ENCODE peak calls at places on chromosomes 5 and 9, in six cellular contexts. One of them, this sample, is unnamed.

GRCh38 chr5:112348387-112348786 is 70.7 kb downstream of the EPB41L4A start:
- DNase-seq in endothelial cell: peak
- DNase-seq in type B pancreatic cell: no peak
- DNase-seq in K562: no peak
- DNase-seq in transverse colon: no peak
- DNase-seq in body of pancreas: no peak
- DNase-seq in this sample: no peak

GRCh38 chr5:174793076-174793475 is 68.7 kb downstream of the MSX2 start:
- DNase-seq in endothelial cell: no peak
- DNase-seq in type B pancreatic cell: no peak
- DNase-seq in K562: no peak
- DNase-seq in transverse colon: no peak
- DNase-seq in body of pancreas: no peak
- DNase-seq in this sample: peak

GRCh38 chr5:149803641-149804468 is 73.7 kb downstream of the PPARGC1B start:
- DNase-seq in endothelial cell: no peak
- DNase-seq in type B pancreatic cell: no peak
- DNase-seq in K562: no peak
- DNase-seq in transverse colon: no peak
- DNase-seq in body of pancreas: no peak
- DNase-seq in this sample: no peak

GRCh38 chr5:119470851-119471451 is 18.7 kb downstream of the HSD17B4 start:
- DNase-seq in endothelial cell: peak
- DNase-seq in type B pancreatic cell: no peak
- DNase-seq in K562: peak
- DNase-seq in transverse colon: no peak
- DNase-seq in body of pancreas: no peak
- DNase-seq in this sample: no peak

GRCh38 chr9:122498883-122499288 is 11.7 kb upstream of the OR1J2 start:
- DNase-seq in endothelial cell: peak
- DNase-seq in type B pancreatic cell: no peak
- DNase-seq in K562: peak
- DNase-seq in transverse colon: no peak
- DNase-seq in body of pancreas: no peak
- DNase-seq in this sample: no peak

GRCh38 chr9:35102465-35102768 is 514 bp downstream of the STOML2 start:
- DNase-seq in endothelial cell: no peak
- DNase-seq in type B pancreatic cell: no peak
- DNase-seq in K562: no peak
- DNase-seq in transverse colon: peak
- DNase-seq in body of pancreas: no peak
- DNase-seq in this sample: no peak

GRCh38 chr9:111798786-111799185 is 4.0 kb upstream of the SHOC1 start:
- DNase-seq in endothelial cell: no peak
- DNase-seq in type B pancreatic cell: no peak
- DNase-seq in K562: no peak
- DNase-seq in transverse colon: no peak
- DNase-seq in body of pancreas: no peak
- DNase-seq in this sample: no peak

GRCh38 chr9:136328622-136329041 is 1.3 kb downstream of the GPSM1 start:
- DNase-seq in endothelial cell: no peak
- DNase-seq in type B pancreatic cell: no peak
- DNase-seq in K562: no peak
- DNase-seq in transverse colon: no peak
- DNase-seq in body of pancreas: no peak
- DNase-seq in this sample: no peak

GRCh38 chr5:66149950-66150349 is 5.8 kb downstream of the SREK1 start:
- DNase-seq in endothelial cell: no peak
- DNase-seq in type B pancreatic cell: no peak
- DNase-seq in K562: no peak
- DNase-seq in transverse colon: no peak
- DNase-seq in body of pancreas: no peak
- DNase-seq in this sample: no peak

GRCh38 chr9:75146229-75146628 is 57.9 kb downstream of the OSTF1 start:
- DNase-seq in endothelial cell: no peak
- DNase-seq in type B pancreatic cell: no peak
- DNase-seq in K562: no peak
- DNase-seq in transverse colon: no peak
- DNase-seq in body of pancreas: no peak
- DNase-seq in this sample: no peak

GRCh38 chr9:77649109-77649812 is 1.1 kb upstream of the GNA14 start:
- DNase-seq in endothelial cell: no peak
- DNase-seq in type B pancreatic cell: no peak
- DNase-seq in K562: no peak
- DNase-seq in transverse colon: no peak
- DNase-seq in body of pancreas: no peak
- DNase-seq in this sample: no peak

GRCh38 chr5:17989567-17989966 is 355.3 kb downstream of the TAF11L14 start:
- DNase-seq in endothelial cell: no peak
- DNase-seq in type B pancreatic cell: no peak
- DNase-seq in K562: no peak
- DNase-seq in transverse colon: no peak
- DNase-seq in body of pancreas: no peak
- DNase-seq in this sample: no peak

DNA sequence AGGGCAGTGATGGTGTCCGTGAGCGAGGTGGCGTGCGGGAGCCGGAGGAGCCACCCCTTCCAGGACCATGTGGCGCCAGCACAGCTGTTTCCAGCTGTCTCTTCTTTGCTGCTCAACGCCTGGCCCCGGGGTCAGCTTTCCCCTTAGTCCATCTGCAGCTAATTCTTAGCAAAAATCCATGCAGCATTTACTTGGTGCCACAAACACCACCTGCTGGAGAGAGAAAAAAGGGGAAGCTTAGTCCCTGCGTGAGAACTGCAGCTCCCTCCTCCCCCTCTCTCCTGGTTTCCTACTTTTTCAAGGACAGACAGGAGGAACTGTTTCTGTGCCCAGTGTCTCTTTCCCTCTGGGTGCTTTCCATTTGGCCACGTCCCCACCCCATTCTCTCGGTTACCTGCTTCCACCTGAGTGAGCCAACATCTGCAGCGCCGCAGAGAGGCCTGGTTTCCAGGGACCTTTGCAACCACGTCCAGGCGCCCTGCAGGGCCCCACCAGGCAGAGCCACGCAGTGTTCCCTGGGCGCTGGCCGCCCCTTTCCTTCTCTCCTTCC is 3.4 kb downstream of the SLC6A19 start:
- DNase-seq in endothelial cell: peak
- DNase-seq in type B pancreatic cell: no peak
- DNase-seq in K562: peak
- DNase-seq in transverse colon: no peak
- DNase-seq in body of pancreas: peak
- DNase-seq in this sample: no peak
- TF ChIP-seq CTCF in endothelial cell: no peak
- TF ChIP-seq CTCF in type B pancreatic cell: peak
- TF ChIP-seq CTCF in K562: peak
- TF ChIP-seq CTCF in transverse colon: no peak
- TF ChIP-seq CTCF in body of pancreas: peak
- TF ChIP-seq CTCF in this sample: peak

GRCh38 chr9:12818431-12819000 is 43.7 kb downstream of the LURAP1L start:
- DNase-seq in endothelial cell: no peak
- DNase-seq in type B pancreatic cell: no peak
- DNase-seq in K562: no peak
- DNase-seq in transverse colon: peak
- DNase-seq in body of pancreas: no peak
- DNase-seq in this sample: no peak
- TF ChIP-seq CTCF in endothelial cell: no peak
- TF ChIP-seq CTCF in type B pancreatic cell: no peak
- TF ChIP-seq CTCF in K562: no peak
- TF ChIP-seq CTCF in transverse colon: peak
- TF ChIP-seq CTCF in body of pancreas: no peak
- TF ChIP-seq CTCF in this sample: peak

GRCh38 chr9:83219924-83220438 is 157.0 kb upstream of the RASEF start:
- DNase-seq in endothelial cell: no peak
- DNase-seq in type B pancreatic cell: no peak
- DNase-seq in K562: no peak
- DNase-seq in transverse colon: no peak
- DNase-seq in body of pancreas: peak
- DNase-seq in this sample: no peak

GRCh38 chr9:83220737-83221136 is 157.8 kb upstream of the RASEF start:
- DNase-seq in endothelial cell: no peak
- DNase-seq in type B pancreatic cell: no peak
- DNase-seq in K562: no peak
- DNase-seq in transverse colon: no peak
- DNase-seq in body of pancreas: peak
- DNase-seq in this sample: no peak

GRCh38 chr9:83218411-83219090 is 155.6 kb upstream of the RASEF start:
- DNase-seq in endothelial cell: no peak
- DNase-seq in type B pancreatic cell: no peak
- DNase-seq in K562: no peak
- DNase-seq in transverse colon: no peak
- DNase-seq in body of pancreas: peak
- DNase-seq in this sample: no peak

DNA sequence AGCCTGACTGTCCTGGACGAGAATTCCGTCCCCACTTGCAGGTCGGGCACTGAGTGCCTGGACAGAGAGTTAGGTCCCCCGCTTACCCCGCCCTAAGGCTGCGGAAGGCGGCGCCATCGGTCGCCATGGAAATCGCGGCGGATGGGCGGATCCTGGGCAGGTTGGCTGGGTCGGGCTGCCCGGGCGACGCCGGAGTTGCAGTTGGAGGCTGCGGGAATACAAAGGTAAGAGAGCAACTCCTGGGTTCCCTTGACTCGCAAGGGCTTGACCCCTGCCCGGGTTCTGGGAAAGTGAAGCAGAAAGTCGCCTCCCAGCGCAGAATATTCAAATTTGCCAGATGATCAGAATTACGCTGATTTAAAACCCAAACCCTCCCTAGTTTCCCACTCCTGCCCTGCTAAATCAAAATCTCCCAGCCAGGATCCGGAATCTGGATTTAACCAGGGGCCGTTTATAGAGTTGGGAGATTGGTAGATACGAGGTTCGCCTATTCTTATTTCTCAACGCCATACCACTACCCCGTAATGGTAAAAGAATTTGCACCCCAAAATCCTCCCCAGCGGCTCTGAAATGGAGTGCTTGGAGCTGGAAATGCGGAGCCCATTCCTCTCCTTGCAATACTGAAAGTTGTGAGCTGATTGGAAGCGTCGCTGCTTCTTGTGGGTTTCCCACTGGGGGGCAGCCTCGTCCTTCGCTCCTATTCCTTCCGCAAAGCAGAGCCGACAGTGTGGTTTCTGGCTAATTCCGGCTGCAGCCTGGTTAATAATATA is 156.4 kb upstream of the RASEF start:
- DNase-seq in endothelial cell: peak
- DNase-seq in type B pancreatic cell: peak
- DNase-seq in K562: no peak
- DNase-seq in transverse colon: peak
- DNase-seq in body of pancreas: peak
- DNase-seq in this sample: no peak
- TF ChIP-seq CTCF in endothelial cell: peak
- TF ChIP-seq CTCF in type B pancreatic cell: peak
- TF ChIP-seq CTCF in K562: no peak
- TF ChIP-seq CTCF in transverse colon: peak
- TF ChIP-seq CTCF in body of pancreas: no peak
- TF ChIP-seq CTCF in this sample: peak

GRCh38 chr9:95128177-95128524 is 189.4 kb downstream of the FANCC start:
- DNase-seq in endothelial cell: no peak
- DNase-seq in type B pancreatic cell: no peak
- DNase-seq in K562: no peak
- DNase-seq in transverse colon: no peak
- DNase-seq in body of pancreas: no peak
- DNase-seq in this sample: no peak

GRCh38 chr9:95125652-95126051 is 191.9 kb downstream of the FANCC start:
- DNase-seq in endothelial cell: no peak
- DNase-seq in type B pancreatic cell: no peak
- DNase-seq in K562: no peak
- DNase-seq in transverse colon: no peak
- DNase-seq in body of pancreas: no peak
- DNase-seq in this sample: no peak

GRCh38 chr9:95129651-95130291 is 187.7 kb downstream of the FANCC start:
- DNase-seq in endothelial cell: no peak
- DNase-seq in type B pancreatic cell: no peak
- DNase-seq in K562: no peak
- DNase-seq in transverse colon: no peak
- DNase-seq in body of pancreas: peak
- DNase-seq in this sample: peak

GRCh38 chr9:95126739-95127138 is 190.8 kb downstream of the FANCC start:
- DNase-seq in endothelial cell: no peak
- DNase-seq in type B pancreatic cell: no peak
- DNase-seq in K562: no peak
- DNase-seq in transverse colon: no peak
- DNase-seq in body of pancreas: no peak
- DNase-seq in this sample: no peak

DNA sequence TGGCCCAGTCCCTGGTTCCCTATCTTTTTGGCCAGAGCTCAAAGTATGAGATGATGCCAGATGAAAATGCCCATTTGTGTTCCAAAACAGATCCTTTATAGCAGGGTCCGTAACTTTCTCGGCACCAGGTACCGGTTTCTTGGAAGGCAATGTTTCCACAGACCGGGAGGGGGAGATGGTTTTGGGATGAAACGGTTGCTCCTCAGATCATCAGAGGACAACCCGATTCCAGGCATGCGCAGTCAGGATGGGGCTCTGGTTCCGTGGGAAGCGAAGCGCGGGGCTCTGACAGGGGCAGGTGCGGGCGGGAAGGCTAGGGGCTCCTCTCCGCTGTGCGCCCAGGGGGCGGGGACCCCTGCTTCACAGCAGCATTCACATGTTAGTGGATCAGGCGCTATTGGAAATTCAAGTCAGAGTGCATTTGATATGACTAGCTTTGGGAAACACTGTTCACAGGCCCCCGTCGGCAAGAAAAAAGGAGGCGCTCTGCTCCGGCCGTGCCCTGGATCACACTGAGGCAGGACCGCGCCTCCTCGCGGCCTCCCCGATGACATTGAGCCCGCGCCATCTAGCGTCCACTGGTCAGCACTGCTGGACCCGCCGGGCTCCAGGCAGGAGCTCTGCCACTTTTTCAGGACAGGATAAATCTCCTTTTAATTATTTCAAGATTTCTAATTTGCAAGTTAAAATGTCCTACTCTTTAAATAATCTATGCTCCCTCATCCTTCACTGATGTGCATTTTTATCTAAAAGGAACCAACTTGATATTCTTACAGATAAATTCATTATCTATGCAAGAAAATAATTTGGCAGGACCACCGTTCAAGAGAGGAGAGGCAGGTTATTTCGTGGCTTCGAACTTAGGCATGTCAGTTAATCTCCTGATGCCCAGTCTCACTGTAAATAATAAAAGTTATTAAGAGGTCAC is 190.0 kb downstream of the FANCC start:
- DNase-seq in endothelial cell: peak
- DNase-seq in type B pancreatic cell: peak
- DNase-seq in K562: peak
- DNase-seq in transverse colon: peak
- DNase-seq in body of pancreas: peak
- DNase-seq in this sample: peak
- TF ChIP-seq CTCF in endothelial cell: peak
- TF ChIP-seq CTCF in type B pancreatic cell: peak
- TF ChIP-seq CTCF in K562: peak
- TF ChIP-seq CTCF in transverse colon: peak
- TF ChIP-seq CTCF in body of pancreas: peak
- TF ChIP-seq CTCF in this sample: peak

GRCh38 chr9:37921546-37922300 is 17.8 kb upstream of the SLC25A51 start:
- DNase-seq in endothelial cell: no peak
- DNase-seq in type B pancreatic cell: no peak
- DNase-seq in K562: no peak
- DNase-seq in transverse colon: no peak
- DNase-seq in body of pancreas: peak
- DNase-seq in this sample: no peak
- TF ChIP-seq CTCF in endothelial cell: no peak
- TF ChIP-seq CTCF in type B pancreatic cell: no peak
- TF ChIP-seq CTCF in K562: peak
- TF ChIP-seq CTCF in transverse colon: no peak
- TF ChIP-seq CTCF in body of pancreas: no peak
- TF ChIP-seq CTCF in this sample: peak

This sample was measured in osteocyte.